ENCODE peak calls at places on chromosomes 3 and 15, in ten cellular contexts. W, B, O, J, H, C, D, M, I and S are unnamed samples.

GRCh38 chr3:136882575-136882974 is 20.6 kb downstream of the NCK1 start:
- DNase-seq in W (no peak), B (no peak), O (no peak), J (no peak), H (no peak), C (no peak), D (peak), M (no peak), I (peak), S (no peak)

GRCh38 chr15:57061696-57062095 is 143.3 kb downstream of the TCF12 start:
- DNase-seq in W (no peak), B (no peak), O (no peak), J (no peak), H (no peak), C (no peak), D (no peak), M (no peak), I (no peak), S (no peak)

GRCh38 chr15:60299452-60300047 is 98.2 kb downstream of the ANXA2 start:
- DNase-seq in W (no peak), B (no peak), O (peak), J (no peak), H (no peak), C (peak), D (no peak), M (peak), I (peak), S (peak)

GRCh38 chr3:154164387-154164786 is 43.2 kb downstream of the ARHGEF26 start:
- DNase-seq in W (no peak), B (no peak), O (no peak), J (no peak), H (no peak), C (no peak), D (no peak), M (no peak), I (no peak), S (no peak)

GRCh38 chr3:160400048-160400630 is 689 bp downstream of the SMC4 start:
- DNase-seq in W (peak), B (no peak), O (no peak), J (no peak), H (peak), C (peak), D (peak), M (no peak), I (no peak), S (no peak)

GRCh38 chr3:124552224-124552623 is 178.0 kb upstream of the UMPS start:
- DNase-seq in W (no peak), B (no peak), O (no peak), J (no peak), H (no peak), C (no peak), D (no peak), M (no peak), I (no peak), S (no peak)

GRCh38 chr3:89571707-89572106 is 464.3 kb downstream of the EPHA3 start:
- DNase-seq in W (no peak), B (no peak), O (no peak), J (no peak), H (no peak), C (no peak), D (no peak), M (no peak), I (no peak), S (no peak)

GRCh38 chr3:50604628-50605588 is 6.7 kb downstream of the CISH start:
- DNase-seq in W (no peak), B (no peak), O (no peak), J (no peak), H (peak), C (no peak), D (peak), M (no peak), I (no peak), S (no peak)

GRCh38 chr3:94360982-94361381 is 298.1 kb downstream of the NSUN3 start:
- DNase-seq in W (no peak), B (no peak), O (no peak), J (no peak), H (no peak), C (peak), D (no peak), M (no peak), I (no peak), S (no peak)

GRCh38 chr3:128760027-128760426 is 34.0 kb downstream of the RAB7A start:
- DNase-seq in W (no peak), B (no peak), O (no peak), J (no peak), H (no peak), C (no peak), D (no peak), M (no peak), I (no peak), S (no peak)

GRCh38 chr3:25576836-25577454 is 87.8 kb downstream of the TOP2B start:
- DNase-seq in W (no peak), B (no peak), O (no peak), J (no peak), H (no peak), C (no peak), D (no peak), M (no peak), I (no peak), S (no peak)

GRCh38 chr3:85148056-85148455 is 189.3 kb downstream of the CADM2 start:
- DNase-seq in W (no peak), B (no peak), O (peak), J (no peak), H (no peak), C (no peak), D (peak), M (no peak), I (peak), S (no peak)

GRCh38 chr3:134810052-134810435 is 15.0 kb downstream of the EPHB1 start:
- DNase-seq in W (no peak), B (no peak), O (no peak), J (no peak), H (no peak), C (no peak), D (no peak), M (no peak), I (no peak), S (no peak)

GRCh38 chr15:33851079-33851478 is 117.2 kb upstream of the CHRM5 start:
- DNase-seq in W (no peak), B (no peak), O (no peak), J (no peak), H (no peak), C (no peak), D (no peak), M (no peak), I (no peak), S (no peak)

GRCh38 chr3:164879201-164879600 is 199.1 kb downstream of the SI start:
- DNase-seq in W (no peak), B (no peak), O (no peak), J (no peak), H (no peak), C (no peak), D (no peak), M (no peak), I (no peak), S (no peak)

GRCh38 chr15:39704684-39705083 is 78.0 kb downstream of the FSIP1 start:
- DNase-seq in W (no peak), B (no peak), O (no peak), J (peak), H (no peak), C (peak), D (no peak), M (no peak), I (no peak), S (no peak)

GRCh38 chr3:77467702-77468407 is 428.0 kb downstream of the ROBO2 start:
- DNase-seq in W (no peak), B (no peak), O (no peak), J (no peak), H (no peak), C (peak), D (no peak), M (no peak), I (no peak), S (no peak)

GRCh38 chr15:44035781-44036699 is 159.0 kb downstream of the FRMD5 start:
- DNase-seq in W (no peak), B (no peak), O (no peak), J (no peak), H (no peak), C (no peak), D (no peak), M (no peak), I (no peak), S (peak)

GRCh38 chr15:45378913-45379262 is 544 bp upstream of the GATM start:
- DNase-seq in W (no peak), B (no peak), O (no peak), J (no peak), H (no peak), C (no peak), D (no peak), M (no peak), I (peak), S (no peak)

GRCh38 chr15:91224750-91225380 is 124.8 kb downstream of the SV2B start:
- DNase-seq in W (peak), B (no peak), O (peak), J (peak), H (no peak), C (peak), D (peak), M (peak), I (peak), S (no peak)

GRCh38 chr3:194206375-194206774 is 70.4 kb downstream of the HES1 start:
- DNase-seq in W (no peak), B (no peak), O (no peak), J (no peak), H (no peak), C (no peak), D (peak), M (no peak), I (no peak), S (no peak)

GRCh38 chr15:74345051-74345450 is 22.4 kb downstream of the CYP11A1 start:
- DNase-seq in W (no peak), B (no peak), O (no peak), J (peak), H (peak), C (no peak), D (no peak), M (peak), I (no peak), S (no peak)

GRCh38 chr3:157390713-157391515 is 45.7 kb upstream of the PTX3 start:
- DNase-seq in W (no peak), B (no peak), O (no peak), J (no peak), H (no peak), C (peak), D (no peak), M (peak), I (no peak), S (no peak)

GRCh38 chr3:132253262-132253878 is 63.8 kb upstream of the ACP3 start:
- DNase-seq in W (peak), B (no peak), O (no peak), J (peak), H (no peak), C (peak), D (peak), M (peak), I (no peak), S (no peak)

GRCh38 chr15:31335991-31336942 is 9.6 kb downstream of the KLF13 start:
- DNase-seq in W (no peak), B (no peak), O (no peak), J (no peak), H (no peak), C (no peak), D (no peak), M (no peak), I (no peak), S (no peak)

GRCh38 chr15:42384597-42384996 is 25.3 kb downstream of the CAPN3 start:
- DNase-seq in W (no peak), B (no peak), O (no peak), J (no peak), H (no peak), C (no peak), D (no peak), M (no peak), I (no peak), S (no peak)

GRCh38 chr15:93331545-93332117 is 242.6 kb upstream of the RGMA start:
- DNase-seq in W (no peak), B (no peak), O (peak), J (no peak), H (no peak), C (no peak), D (no peak), M (no peak), I (no peak), S (no peak)

GRCh38 chr3:70120360-70120966 is 120.9 kb downstream of the SAMMSON start:
- DNase-seq in W (peak), B (peak), O (peak), J (peak), H (peak), C (peak), D (peak), M (peak), I (peak), S (peak)

GRCh38 chr3:52291508-52292181 is 4.0 kb downstream of the GLYCTK start:
- DNase-seq in W (peak), B (no peak), O (no peak), J (no peak), H (peak), C (no peak), D (no peak), M (peak), I (no peak), S (no peak)

GRCh38 chr3:157958471-157958870 is 147.7 kb downstream of the SHOX2 start:
- DNase-seq in W (no peak), B (no peak), O (no peak), J (no peak), H (no peak), C (no peak), D (no peak), M (no peak), I (no peak), S (peak)